ENCODE peak calls at places on chromosome 10, in four cellular contexts. Z, Y, A and L are unnamed samples.

GRCh38 chr10:111126073-111126472 is 49.2 kb downstream of the ADRA2A start:
- DNase-seq in A (no peak), Z (no peak), Y (no peak), L (no peak)

GRCh38 chr10:61760943-61761824 is 98.5 kb downstream of the CABCOCO1 start:
- DNase-seq in Z (no peak), Y (no peak), A (peak), L (no peak)

GRCh38 chr10:22552888-22553378 is 161.4 kb downstream of the PIP4K2A start:
- DNase-seq in Y (no peak), A (no peak), Z (no peak), L (no peak)

GRCh38 chr10:58107506-58107905 is 160.2 kb downstream of the IPMK start:
- DNase-seq in Y (no peak), A (peak), Z (no peak), L (no peak)

GRCh38 chr10:12505683-12506082 is 156.3 kb downstream of the CAMK1D start:
- DNase-seq in Y (no peak), A (no peak), Z (no peak), L (no peak)

GRCh38 chr10:7202804-7203203 is 208.0 kb downstream of the SFMBT2 start:
- DNase-seq in Y (no peak), A (no peak), Z (no peak), L (no peak)

GRCh38 chr10:34637419-34637911 is 177.6 kb downstream of the PARD3 start:
- DNase-seq in Y (peak), A (peak), Z (peak), L (peak)

GRCh38 chr10:688621-689426 is 644 bp downstream of the DIP2C start:
- DNase-seq in Y (peak), A (peak), Z (no peak), L (peak)

GRCh38 chr10:126841341-126841902 is 63.8 kb upstream of the DOCK1 start:
- DNase-seq in A (no peak), Y (no peak), Z (no peak), L (no peak)

GRCh38 chr10:76902949-76903348 is 734.7 kb downstream of the KCNMA1 start:
- DNase-seq in Z (no peak), A (peak), Y (peak), L (peak)

GRCh38 chr10:8350250-8350967 is 295.9 kb downstream of the GATA3 start:
- DNase-seq in Y (no peak), A (peak), Z (no peak), L (no peak)

GRCh38 chr10:17348111-17349008 is 106.0 kb downstream of the ST8SIA6 start:
- DNase-seq in Y (no peak), Z (peak), A (peak), L (peak)

GRCh38 chr10:79093658-79094411 is 25.1 kb downstream of the ZMIZ1 start:
- DNase-seq in Y (no peak), A (no peak), Z (peak), L (peak)

GRCh38 chr10:114110174-114110972 is 63.6 kb downstream of the CCDC186 start:
- DNase-seq in Y (no peak), A (no peak), Z (no peak), L (no peak)

GRCh38 chr10:131973160-131973951 is 8.4 kb downstream of the BNIP3 start:
- DNase-seq in A (no peak), Y (peak), Z (peak), L (no peak)

GRCh38 chr10:15440204-15440711 is 69.2 kb upstream of the FAM171A1 start:
- DNase-seq in Y (no peak), Z (no peak), A (no peak), L (no peak)

GRCh38 chr10:127168251-127168650 is 28.1 kb downstream of the INSYN2A start:
- DNase-seq in Y (no peak), A (no peak), Z (no peak), L (no peak)

GRCh38 chr10:96930469-96930868 is 98.4 kb downstream of the LCOR start:
- DNase-seq in A (no peak), Y (no peak), Z (no peak), L (no peak)

GRCh38 chr10:14574885-14575284 is 199.8 kb downstream of the FAM107B start:
- DNase-seq in A (no peak), Y (no peak), Z (no peak), L (no peak)

GRCh38 chr10:17647316-17647715 is 3.4 kb downstream of the STAM start:
- DNase-seq in A (peak), Z (no peak), Y (no peak), L (no peak)

GRCh38 chr10:7610017-7610416 is 56.7 kb downstream of the ITIH5 start:
- DNase-seq in Z (no peak), Y (no peak), A (no peak), L (no peak)

GRCh38 chr10:85293483-85293882 is 965.1 kb downstream of the CCSER2 start:
- DNase-seq in Z (no peak), Y (no peak), A (no peak), L (no peak)

GRCh38 chr10:105585753-105586152 is 944.7 kb downstream of the SORCS3 start:
- DNase-seq in Z (no peak), A (no peak), Y (no peak), L (no peak)

GRCh38 chr10:77177589-77177988 is 460.0 kb downstream of the KCNMA1 start:
- DNase-seq in Y (no peak), A (no peak), Z (no peak), L (no peak)

GRCh38 chr10:131850490-131850880 is 50.3 kb upstream of the PPP2R2D start:
- DNase-seq in Y (no peak), Z (no peak), A (peak), L (no peak)

GRCh38 chr10:5948999-5949759 is 28.2 kb downstream of the IL15RA start:
- DNase-seq in Z (peak), A (peak), Y (peak), L (peak)

GRCh38 chr10:110533149-110533548 is 34.3 kb upstream of the SMC3 start:
- DNase-seq in Z (no peak), A (peak), Y (no peak), L (no peak)

GRCh38 chr10:35216303-35216905 is 89.8 kb downstream of the CREM start:
- DNase-seq in Z (peak), Y (no peak), A (peak), L (no peak)

GRCh38 chr10:44513592-44513991 is 128.7 kb upstream of the CXCL12 start:
- DNase-seq in Y (no peak), A (peak), Z (no peak), L (no peak)
- TF ChIP-seq CTCF in Y (no peak), A (peak), Z (no peak), L (no peak)

GRCh38 chr10:21281173-21281572 is 244.3 kb downstream of the SKIDA1 start:
- DNase-seq in Y (no peak), Z (peak), A (no peak), L (no peak)
- TF ChIP-seq CTCF in Y (no peak), Z (no peak), A (no peak), L (no peak)

GRCh38 chr10:124267911-124268549 is 150.7 kb downstream of the OAT start:
- DNase-seq in Y (no peak), A (no peak), Z (no peak), L (no peak)
- TF ChIP-seq CTCF in Y (no peak), A (no peak), Z (no peak), L (no peak)

DNA sequence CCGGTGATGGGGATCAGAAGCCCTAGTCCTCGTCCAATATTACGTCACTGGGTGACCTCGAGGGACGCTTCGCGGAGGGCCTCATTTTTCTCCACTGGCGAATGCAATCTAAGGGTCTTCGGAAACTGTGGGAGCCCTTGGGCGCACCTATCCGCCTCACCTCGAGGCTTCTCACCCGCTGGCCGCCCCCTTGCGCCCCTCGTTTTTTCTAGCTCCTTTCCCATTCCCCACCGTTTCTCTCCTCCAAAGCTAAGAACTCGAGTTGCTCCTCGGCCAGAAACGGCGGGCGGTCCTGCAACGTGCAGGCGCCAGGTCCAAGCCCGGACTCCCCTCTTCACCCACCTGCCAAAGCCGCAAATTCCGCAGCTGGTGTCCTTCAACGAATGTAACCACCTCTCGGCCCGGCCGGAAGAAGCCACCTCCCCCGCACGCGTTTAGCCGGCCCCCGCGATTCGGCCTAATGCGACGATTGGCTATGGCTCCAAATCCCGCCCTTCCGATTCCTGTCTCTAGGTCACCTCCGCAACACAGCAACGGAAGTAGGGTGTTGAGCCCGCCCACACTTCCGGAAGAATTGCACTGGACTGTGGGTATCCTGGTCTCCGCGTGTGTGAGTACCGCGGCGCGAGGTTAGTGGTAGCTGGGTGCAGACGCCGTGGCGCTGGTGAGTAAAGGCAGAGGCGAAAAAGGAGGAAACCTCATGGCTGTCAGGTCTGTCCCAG is at the start of the genes ATP5MK and PDCD11:
- DNase-seq in Z (peak), Y (peak), A (peak), L (peak)
- TF ChIP-seq CTCF in Z (no peak), Y (no peak), A (peak), L (no peak)